ENCODE peak calls at places on chromosomes 11 and 22, in four cellular contexts. One of them, this sample, is unnamed.

GRCh38 chr11:12968836-12969235 is 40.3 kb upstream of the RASSF10 start:
- DNase-seq in H7: no peak
- DNase-seq in iPS-NIHi11: no peak
- DNase-seq in lung: no peak
- DNase-seq in this sample: no peak

GRCh38 chr11:69300124-69301032 is 6.4 kb downstream of the MYEOV start:
- DNase-seq in H7: no peak
- DNase-seq in lung: no peak
- DNase-seq in iPS-NIHi11: no peak
- DNase-seq in this sample: no peak

GRCh38 chr11:4092031-4092430 is 2.6 kb upstream of the RRM1 start:
- DNase-seq in lung: no peak
- DNase-seq in H7: no peak
- DNase-seq in iPS-NIHi11: no peak
- DNase-seq in this sample: no peak

GRCh38 chr22:18057568-18058209 is 20.1 kb upstream of the PEX26 start:
- DNase-seq in lung: peak
- DNase-seq in H7: no peak
- DNase-seq in iPS-NIHi11: no peak
- DNase-seq in this sample: no peak

GRCh38 chr22:37601540-37602442 is 6.8 kb upstream of the GGA1 start:
- DNase-seq in lung: peak
- DNase-seq in iPS-NIHi11: peak
- DNase-seq in H7: peak
- DNase-seq in this sample: peak

GRCh38 chr11:35558468-35558867 is 33.1 kb upstream of the PAMR1 start:
- DNase-seq in H7: no peak
- DNase-seq in lung: no peak
- DNase-seq in iPS-NIHi11: no peak
- DNase-seq in this sample: no peak

GRCh38 chr11:7347611-7348431 is 96.1 kb downstream of the SYT9 start:
- DNase-seq in iPS-NIHi11: no peak
- DNase-seq in lung: no peak
- DNase-seq in H7: no peak
- DNase-seq in this sample: no peak

GRCh38 chr11:103910721-103911120 is 125.7 kb upstream of the DDI1 start:
- DNase-seq in iPS-NIHi11: no peak
- DNase-seq in lung: no peak
- DNase-seq in H7: no peak
- DNase-seq in this sample: peak

GRCh38 chr22:27193636-27194035 is 536.2 kb downstream of the MIAT start:
- DNase-seq in iPS-NIHi11: no peak
- DNase-seq in H7: no peak
- DNase-seq in lung: no peak
- DNase-seq in this sample: no peak

GRCh38 chr11:64870176-64870892 is 8.1 kb downstream of the EHD1 start:
- DNase-seq in lung: no peak
- DNase-seq in H7: peak
- DNase-seq in iPS-NIHi11: peak
- DNase-seq in this sample: no peak

GRCh38 chr11:122717264-122717867 is 61.8 kb downstream of the UBASH3B start:
- DNase-seq in lung: no peak
- DNase-seq in iPS-NIHi11: no peak
- DNase-seq in H7: no peak
- DNase-seq in this sample: no peak

GRCh38 chr11:64916040-64916847 is 765 bp downstream of the ATG2A start:
- DNase-seq in iPS-NIHi11: peak
- DNase-seq in H7: peak
- DNase-seq in lung: peak
- DNase-seq in this sample: peak

GRCh38 chr22:32465661-32466060 is 1.4 kb upstream of the BPIFC start:
- DNase-seq in iPS-NIHi11: no peak
- DNase-seq in lung: no peak
- DNase-seq in H7: no peak
- DNase-seq in this sample: no peak

GRCh38 chr11:104078250-104078649 is 41.8 kb downstream of the DDI1 start:
- DNase-seq in H7: no peak
- DNase-seq in iPS-NIHi11: no peak
- DNase-seq in lung: no peak
- DNase-seq in this sample: no peak

GRCh38 chr22:23621082-23621780 is 10.9 kb downstream of the DRICH1 start:
- DNase-seq in lung: no peak
- DNase-seq in iPS-NIHi11: no peak
- DNase-seq in H7: no peak
- DNase-seq in this sample: no peak

GRCh38 chr11:73194593-73194992 is 23.5 kb upstream of the P2RY2 start:
- DNase-seq in H7: no peak
- DNase-seq in iPS-NIHi11: no peak
- DNase-seq in lung: no peak
- DNase-seq in this sample: no peak

GRCh38 chr11:106101370-106101769 is 23.9 kb downstream of the AASDHPPT start:
- DNase-seq in H7: no peak
- DNase-seq in lung: no peak
- DNase-seq in iPS-NIHi11: no peak
- DNase-seq in this sample: no peak

GRCh38 chr22:50119169-50119767 is 29.5 kb downstream of the MOV10L1 start:
- DNase-seq in lung: no peak
- DNase-seq in iPS-NIHi11: no peak
- DNase-seq in H7: peak
- DNase-seq in this sample: no peak

GRCh38 chr11:103175461-103176129 is 66.4 kb downstream of the DYNC2H1 start:
- DNase-seq in iPS-NIHi11: no peak
- DNase-seq in lung: no peak
- DNase-seq in H7: no peak
- DNase-seq in this sample: no peak

GRCh38 chr11:3861698-3862097 is 6.2 kb downstream of the STIM1 start:
- DNase-seq in H7: peak
- DNase-seq in iPS-NIHi11: peak
- DNase-seq in lung: no peak
- DNase-seq in this sample: no peak

GRCh38 chr11:132655187-132655855 is 877.0 kb downstream of the OPCML start:
- DNase-seq in iPS-NIHi11: no peak
- DNase-seq in lung: no peak
- DNase-seq in H7: no peak
- DNase-seq in this sample: no peak

GRCh38 chr11:78424334-78425270 is 7.0 kb upstream of the GAB2 start:
- DNase-seq in iPS-NIHi11: no peak
- DNase-seq in lung: no peak
- DNase-seq in H7: no peak
- DNase-seq in this sample: no peak

GRCh38 chr11:124841765-124842700 is 23.2 kb upstream of the ROBO3 start:
- DNase-seq in lung: peak
- DNase-seq in iPS-NIHi11: no peak
- DNase-seq in H7: peak
- DNase-seq in this sample: no peak

GRCh38 chr11:1074244-1075221 is at the start of gene MUC2:
- DNase-seq in lung: no peak
- DNase-seq in H7: peak
- DNase-seq in iPS-NIHi11: peak
- DNase-seq in this sample: no peak